ENCODE peak calls at places on chromosome 10, in seven cellular contexts. D, O, P, M, A, N and K are unnamed samples.

GRCh38 chr10:51389415-51390342 is 309.7 kb downstream of the CSTF2T start:
- DNase-seq in M (peak), P (peak), A (peak), N (peak), O (peak), D (no peak), K (peak)

GRCh38 chr10:52040486-52040885 is 273.6 kb upstream of the DKK1 start:
- DNase-seq in N (no peak), M (no peak), D (no peak), A (no peak), P (no peak), O (no peak), K (no peak)

GRCh38 chr10:34320265-34320664 is 494.8 kb downstream of the PARD3 start:
- DNase-seq in N (no peak), D (no peak), M (no peak), A (no peak), O (no peak), P (no peak), K (no peak)

GRCh38 chr10:71625445-71626175 is 94.0 kb downstream of the C10orf105 start:
- DNase-seq in A (no peak), N (no peak), P (no peak), D (no peak), O (no peak), M (no peak), K (no peak)

GRCh38 chr10:103140469-103140868 is 52.6 kb downstream of the NT5C2 start:
- DNase-seq in O (no peak), M (no peak), N (no peak), D (no peak), P (no peak), A (no peak), K (no peak)

GRCh38 chr10:93469454-93469853 is 12.7 kb downstream of the MYOF start:
- DNase-seq in N (no peak), M (no peak), D (no peak), A (no peak), P (no peak), O (no peak), K (no peak)

GRCh38 chr10:60425392-60426110 is 35.9 kb upstream of the ANK3 start:
- DNase-seq in A (peak), M (no peak), D (no peak), O (no peak), P (no peak), N (peak), K (peak)

GRCh38 chr10:35640474-35640873 is 1.6 kb downstream of the FZD8 start:
- DNase-seq in O (no peak), N (peak), M (peak), P (peak), A (no peak), D (no peak), K (peak)

GRCh38 chr10:100006241-100006886 is 3.4 kb downstream of the DNMBP start:
- DNase-seq in N (peak), M (peak), D (no peak), A (peak), O (no peak), P (no peak), K (peak)

GRCh38 chr10:19209319-19209718 is 160.7 kb downstream of the MALRD1 start:
- DNase-seq in N (no peak), M (no peak), A (no peak), P (no peak), O (no peak), D (no peak), K (no peak)

GRCh38 chr10:6689036-6689435 is 109.0 kb upstream of the PRKCQ start:
- DNase-seq in N (peak), D (no peak), P (no peak), A (no peak), M (no peak), O (no peak), K (no peak)